ENCODE peak calls at places on chromosomes 12 and 14, in five cellular contexts. A is GM13977, K is IMR-90, U is mammary epithelial cell, V is AG10803. R is an unnamed sample.

GRCh38 chr14:37422319-37422718 is 172.7 kb downstream of the FOXA1 start:
- DNase-seq in A (no peak), K (no peak), U (no peak), V (no peak), R (no peak)

GRCh38 chr14:23056257-23056955 is 914 bp downstream of the CDH24 start:
- DNase-seq in A (peak), K (peak), U (peak), V (peak), R (peak)

GRCh38 chr12:1094714-1095113 is 103.7 kb downstream of the ERC1 start:
- DNase-seq in A (peak), K (no peak), U (no peak), V (no peak), R (no peak)

GRCh38 chr12:89072303-89073026 is 279.8 kb downstream of the DUSP6 start:
- DNase-seq in A (no peak), K (no peak), U (no peak), V (no peak), R (no peak)

GRCh38 chr14:96986701-96987474 is 189.7 kb downstream of the VRK1 start:
- DNase-seq in A (no peak), K (no peak), U (no peak), V (no peak), R (no peak)

GRCh38 chr14:79971330-79971729 is 240.0 kb downstream of the DIO2 start:
- DNase-seq in A (no peak), K (peak), U (no peak), V (peak), R (no peak)

GRCh38 chr12:123006977-123007376 is 26.5 kb downstream of the ARL6IP4 start:
- DNase-seq in A (no peak), K (peak), U (no peak), V (peak), R (no peak)

GRCh38 chr12:58424735-58425379 is 483.5 kb downstream of the ATP23 start:
- DNase-seq in A (no peak), K (no peak), U (no peak), V (peak), R (no peak)

GRCh38 chr12:126976574-126976973 is 1290.4 kb upstream of the TMEM132C start:
- DNase-seq in A (no peak), K (no peak), U (no peak), V (no peak), R (no peak)

GRCh38 chr14:101707863-101708620 is 53.5 kb upstream of the PPP2R5C start:
- DNase-seq in A (no peak), K (no peak), U (no peak), V (no peak), R (no peak)

GRCh38 chr14:31207287-31207745 is 277 bp downstream of the HECTD1 start:
- DNase-seq in A (no peak), K (no peak), U (peak), V (no peak), R (no peak)

GRCh38 chr12:94872671-94873367 is 130.7 kb downstream of the NDUFA12 start:
- DNase-seq in A (peak), K (no peak), U (no peak), V (no peak), R (peak)

GRCh38 chr14:35215110-35215872 is 76.9 kb upstream of the PSMA6 start:
- DNase-seq in A (peak), K (peak), U (peak), V (peak), R (no peak)

GRCh38 chr14:55427439-55427838 is 13.0 kb downstream of the TBPL2 start:
- DNase-seq in A (no peak), K (no peak), U (peak), V (no peak), R (peak)

DNA sequence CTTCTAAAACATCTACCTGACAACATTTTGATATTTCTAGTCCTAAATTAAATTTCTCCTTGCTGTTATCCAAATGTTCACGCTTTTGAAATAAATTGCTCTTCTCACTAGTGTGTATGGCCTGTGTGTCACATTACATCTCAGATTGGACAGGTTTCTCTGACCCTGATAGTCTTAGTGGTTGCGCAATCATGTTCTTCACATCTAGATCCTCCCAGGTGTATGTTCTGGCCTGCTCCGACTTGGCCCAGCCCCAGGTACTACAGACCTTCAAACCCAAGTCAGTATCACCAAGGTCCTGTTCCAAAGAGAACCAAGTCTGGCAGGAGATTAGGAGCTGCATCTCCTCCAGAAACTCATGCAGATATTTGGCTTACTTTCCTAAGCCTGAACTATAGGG is 209.5 kb downstream of the ASCL1 start:
- DNase-seq in A (no peak), K (no peak), U (no peak), V (no peak), R (no peak)
- TF ChIP-seq CTCF in A (no peak), K (no peak), U (no peak), V (no peak), R (no peak)

DNA sequence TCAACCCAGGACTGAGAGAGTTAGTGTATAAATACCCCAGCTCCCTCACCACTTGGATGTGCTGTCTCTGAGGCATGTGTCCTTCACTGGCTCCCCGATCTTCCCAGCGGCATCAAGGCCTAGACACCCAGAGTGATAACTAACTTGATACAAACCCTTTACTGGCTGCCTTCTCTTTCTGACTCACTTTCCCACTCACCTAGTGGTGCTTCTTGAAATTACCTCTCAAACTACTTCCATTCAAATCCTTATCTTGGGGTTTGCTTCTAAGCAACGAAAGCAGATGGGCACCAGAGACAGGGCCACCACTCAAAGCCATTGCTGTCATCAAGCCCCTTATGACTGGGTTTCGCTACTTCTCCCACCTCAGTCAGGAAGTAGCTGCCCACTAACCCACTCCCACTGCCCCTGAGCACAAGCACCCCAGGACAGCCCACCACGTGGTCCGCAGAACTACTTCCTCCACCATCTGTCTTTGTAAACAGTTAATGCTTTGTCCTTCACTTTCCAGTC is 17.2 kb downstream of the ZFP36L1 start:
- DNase-seq in A (no peak), K (no peak), U (no peak), V (no peak), R (no peak)
- TF ChIP-seq CTCF in A (peak), K (no peak), U (no peak), V (no peak), R (no peak)

DNA sequence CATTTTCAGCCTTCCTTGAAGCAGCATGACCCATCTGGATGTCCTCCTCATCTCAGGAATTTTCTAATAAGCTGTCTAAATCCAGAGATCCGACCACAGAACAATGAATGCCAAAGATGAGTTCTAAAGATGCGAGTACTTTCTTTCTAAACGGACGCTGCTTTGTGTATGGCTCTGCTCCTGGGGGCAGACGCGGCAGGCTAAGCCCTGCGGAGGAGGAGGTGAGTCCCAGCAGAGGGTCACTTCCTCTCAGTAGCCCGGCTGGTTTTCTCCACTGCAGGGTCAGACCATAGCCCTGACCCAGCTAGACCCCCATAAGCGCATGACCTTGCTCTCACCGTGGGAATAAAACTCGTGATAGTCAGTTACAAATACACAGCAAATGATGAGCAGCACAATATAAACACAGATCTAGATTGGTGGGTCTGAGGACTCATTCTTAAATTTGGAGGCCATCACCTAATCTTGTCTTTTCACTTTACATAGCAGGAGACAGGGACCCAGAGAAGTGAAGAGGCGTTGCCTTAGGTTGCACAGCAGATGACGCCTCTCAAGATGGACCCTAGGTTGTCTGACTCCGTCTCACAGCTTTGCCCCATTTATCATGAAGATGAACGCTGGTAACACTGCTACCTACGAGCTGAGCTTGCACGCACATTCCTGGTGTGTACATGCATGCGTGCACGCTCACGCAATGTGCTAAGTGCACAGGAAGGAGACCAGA is 16.6 kb downstream of the SSH1 start:
- DNase-seq in A (no peak), K (peak), U (no peak), V (peak), R (no peak)
- TF ChIP-seq CTCF in A (no peak), K (no peak), U (no peak), V (no peak), R (no peak)

GRCh38 chr12:48819986-48820385 is 1.7 kb downstream of the CACNB3 start:
- DNase-seq in A (no peak), K (no peak), U (no peak), V (no peak), R (no peak)

GRCh38 chr12:48820406-48820805 is 2.1 kb downstream of the CACNB3 start:
- DNase-seq in A (no peak), K (no peak), U (no peak), V (no peak), R (no peak)

GRCh38 chr12:48816148-48816854 is 2.0 kb upstream of the CACNB3 start:
- DNase-seq in A (no peak), K (no peak), U (no peak), V (no peak), R (no peak)

GRCh38 chr12:48817957-48818830 is at the start of gene CACNB3:
- DNase-seq in A (peak), K (peak), U (peak), V (peak), R (peak)

DNA sequence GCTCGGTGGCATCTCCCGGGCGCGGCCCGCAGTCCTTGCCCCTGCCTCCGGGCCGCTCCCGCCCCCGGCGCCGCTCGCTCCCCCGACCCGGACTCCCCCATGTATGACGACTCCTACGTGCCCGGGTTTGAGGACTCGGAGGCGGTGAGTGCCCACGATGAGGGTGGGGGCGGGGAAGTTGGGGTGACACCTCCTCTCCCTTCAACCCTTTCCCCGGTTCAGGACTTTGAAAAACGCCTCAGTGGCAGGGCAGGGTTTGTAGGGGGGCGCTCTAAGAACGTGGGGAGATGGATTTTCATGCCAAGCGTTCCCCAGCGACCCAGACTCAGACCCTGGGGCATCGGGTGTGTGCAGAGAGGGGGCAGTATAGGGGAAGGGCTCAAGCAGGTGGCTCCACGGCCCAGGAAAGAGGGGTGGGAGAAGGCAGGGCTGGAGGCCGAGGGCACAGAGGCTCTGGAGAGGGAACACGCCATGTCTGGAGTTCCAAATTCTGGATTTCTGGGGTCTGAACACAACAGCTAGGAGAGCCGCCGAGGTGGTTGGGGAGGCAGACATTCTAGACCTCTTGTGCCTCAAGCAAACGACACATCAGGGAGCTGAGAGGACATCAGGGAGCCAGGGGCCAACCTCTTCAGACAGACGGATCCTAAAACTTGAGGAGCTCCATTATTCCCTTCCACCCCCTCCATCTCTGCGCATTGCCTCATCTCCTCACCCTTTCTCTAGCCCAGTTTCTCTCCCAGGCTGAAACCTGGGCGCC is 715 bp downstream of the CACNB3 start:
- DNase-seq in A (no peak), K (no peak), U (no peak), V (no peak), R (peak)
- TF ChIP-seq CTCF in A (peak), K (peak), U (peak), V (peak), R (no peak)

DNA sequence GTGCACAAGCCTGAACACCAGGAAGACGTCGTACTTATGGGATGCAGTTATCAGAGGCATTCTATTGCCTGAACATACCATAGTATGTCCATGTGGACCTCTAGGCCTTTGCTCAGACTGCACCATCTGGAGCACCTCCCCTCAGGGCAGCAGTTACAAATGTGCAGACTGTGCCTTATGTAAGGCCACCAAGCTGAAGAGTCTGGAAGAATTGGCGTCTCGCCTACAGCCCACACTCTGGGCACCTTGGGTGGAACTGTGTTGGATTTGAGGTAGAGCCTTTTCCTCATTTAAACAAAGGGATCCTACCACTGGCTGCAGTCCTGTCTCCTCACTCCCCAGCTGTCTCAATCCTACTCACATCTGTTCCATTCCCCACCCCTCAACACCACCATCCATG is 204.3 kb upstream of the FRMD6 start:
- DNase-seq in A (no peak), K (no peak), U (no peak), V (no peak), R (no peak)
- TF ChIP-seq CTCF in A (no peak), K (no peak), U (no peak), V (no peak), R (no peak)

GRCh38 chr12:6370576-6370935 is 4.8 kb downstream of the SCNN1A start:
- DNase-seq in A (no peak), K (no peak), U (no peak), V (no peak), R (no peak)

GRCh38 chr12:6369916-6370575 is 5.3 kb downstream of the SCNN1A start:
- DNase-seq in A (no peak), K (no peak), U (no peak), V (no peak), R (no peak)

GRCh38 chr12:6368906-6369525 is 6.3 kb downstream of the SCNN1A start:
- DNase-seq in A (no peak), K (no peak), U (no peak), V (no peak), R (no peak)

GRCh38 chr12:6367969-6368892 is 7.1 kb downstream of the SCNN1A start:
- DNase-seq in A (no peak), K (no peak), U (no peak), V (no peak), R (no peak)

GRCh38 chr12:6367065-6367968 is 8.0 kb downstream of the SCNN1A start:
- DNase-seq in A (peak), K (peak), U (no peak), V (no peak), R (no peak)
- TF ChIP-seq CTCF in A (peak), K (peak), U (peak), V (peak), R (no peak)

GRCh38 chr12:39807043-39807442 is 187.4 kb upstream of the ABCD2 start:
- DNase-seq in A (no peak), K (no peak), U (no peak), V (no peak), R (no peak)
- TF ChIP-seq CTCF in A (peak), K (no peak), U (no peak), V (peak), R (peak)

DNA sequence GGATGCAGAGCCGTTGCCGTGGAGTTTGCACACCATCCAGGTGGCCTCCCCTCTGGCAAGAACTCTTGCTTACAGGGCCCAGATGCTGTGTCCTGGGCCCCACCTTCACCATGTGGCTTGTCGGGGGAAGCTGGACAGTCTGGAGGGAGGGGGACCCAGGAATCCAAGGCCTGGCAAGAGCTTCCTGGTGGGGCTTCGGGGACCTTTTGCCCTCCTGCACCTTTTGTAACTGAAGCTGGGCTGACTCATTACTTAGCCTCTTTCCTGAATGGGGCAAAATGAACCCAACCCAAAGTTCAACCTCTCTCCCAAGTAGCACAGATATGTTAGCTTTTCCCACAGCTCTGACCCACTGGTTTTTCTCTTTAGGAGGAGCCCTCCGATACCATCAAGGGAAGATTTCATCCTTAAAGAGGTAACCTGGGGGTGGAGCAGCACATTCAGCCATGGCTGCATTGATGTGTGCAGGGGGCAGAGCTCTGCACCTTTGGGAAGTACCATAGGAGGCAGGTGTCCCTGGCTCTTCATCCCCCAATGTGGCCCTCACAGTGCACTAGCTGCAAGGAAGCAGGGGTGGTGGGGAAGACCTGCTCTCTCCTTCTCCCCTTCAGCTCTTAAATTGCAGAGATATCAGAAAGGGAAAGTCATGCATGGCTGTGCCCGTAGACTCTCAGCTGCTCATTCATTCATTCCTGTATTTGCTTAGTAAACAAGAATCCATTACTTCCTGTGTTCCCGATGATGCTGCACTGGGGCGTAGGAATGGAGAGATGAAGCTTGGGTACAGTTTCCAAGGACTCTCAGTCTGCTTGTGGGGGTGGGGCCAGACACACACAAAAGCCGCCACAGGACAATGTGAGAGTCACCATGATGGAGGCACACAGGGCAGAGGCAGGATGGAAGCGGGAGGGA is 13.0 kb downstream of the MVK start:
- DNase-seq in A (no peak), K (no peak), U (no peak), V (no peak), R (no peak)
- TF ChIP-seq CTCF in A (no peak), K (no peak), U (no peak), V (no peak), R (no peak)

GRCh38 chr12:46373303-46374182 is 970 bp upstream of the SLC38A2 start:
- DNase-seq in A (peak), K (peak), U (peak), V (no peak), R (peak)
- TF ChIP-seq CTCF in A (no peak), K (peak), U (peak), V (peak), R (no peak)

DNA sequence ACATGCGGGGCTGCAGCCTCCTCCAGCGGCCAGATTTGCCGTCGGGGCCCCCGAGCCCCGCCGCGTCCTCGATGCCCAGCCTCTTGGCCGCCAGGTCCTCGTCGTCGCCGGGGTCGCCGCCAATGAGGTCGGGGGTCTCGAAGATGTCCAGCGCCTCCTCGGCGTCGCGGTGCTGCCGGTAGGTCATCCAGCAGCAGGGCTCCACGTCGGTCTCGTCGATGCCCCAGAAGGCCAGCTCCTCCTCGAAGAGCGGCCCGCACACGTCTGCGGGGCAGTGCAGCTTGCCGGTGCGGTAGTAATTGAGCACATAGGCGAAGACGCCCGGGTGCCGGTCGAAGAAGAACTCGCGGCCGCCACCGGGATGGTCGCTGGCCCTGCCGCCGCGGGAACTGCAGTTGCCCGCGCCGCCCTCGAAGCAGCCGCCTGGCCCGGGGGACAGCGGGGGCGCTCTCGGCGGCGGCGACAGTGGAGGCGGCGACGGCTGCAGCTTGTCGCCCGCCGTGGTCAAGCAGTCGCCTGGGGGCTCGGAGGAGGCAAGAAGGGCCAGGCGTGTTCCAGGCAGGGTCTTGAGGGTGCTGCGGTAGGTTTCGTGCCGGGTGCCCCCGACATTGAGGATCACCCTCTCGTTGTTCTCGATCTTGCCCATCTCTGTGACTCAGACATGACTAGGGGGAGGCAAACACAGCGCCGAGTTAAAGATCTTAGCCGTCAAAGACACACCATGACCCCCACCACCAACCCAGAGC is 2.1 kb downstream of the KCNC2 start:
- DNase-seq in A (no peak), K (no peak), U (no peak), V (no peak), R (no peak)
- TF ChIP-seq CTCF in A (no peak), K (no peak), U (no peak), V (no peak), R (no peak)